ENCODE peak calls at places on chromosomes 1 and 21, in ten cellular contexts. B is T-helper 9 cell; H is stimulated activated CD8-positive, alpha-beta memory T cell treated with anti-CD3 and anti-CD28 coated beads, Interleukin-4, amount 100 ng/mL, for 4 hours; K is fibroblast of villous mesenchyme; Y is germinal center; D is lung microvascular endothelial cell; G is AG04449; E is GM12865; M is neural crest cell; C is HTR-8/SVneo. A is an unnamed sample.

GRCh38 chr1:231065510-231066241 is 25.6 kb upstream of the FAM89A start:
- DNase-seq in G (no peak), C (no peak), K (peak; percentile 87), B (no peak), D (no peak), Y (no peak), H (no peak), M (no peak), E (no peak), A (no peak)

GRCh38 chr1:26145041-26145959 is 13.6 kb upstream of the FAM110D start:
- DNase-seq in K (peak; percentile 87), H (peak; percentile 42), C (peak; percentile 71), G (no peak), M (peak; percentile 79), E (peak; percentile 83), Y (peak; percentile 63), D (peak; percentile 88), B (peak; percentile 71), A (peak; percentile 72)

GRCh38 chr1:234862944-234863515 is 253.1 kb upstream of the IRF2BP2 start:
- DNase-seq in G (no peak), C (no peak), M (no peak), B (no peak), D (peak; percentile 95), E (no peak), H (no peak), K (peak; percentile 83), Y (no peak), A (no peak)

GRCh38 chr1:210587547-210587946 is 258.8 kb downstream of the HHAT start:
- DNase-seq in B (no peak), C (no peak), H (no peak), G (no peak), E (no peak), K (peak; percentile 45), D (no peak), M (no peak), Y (no peak), A (no peak)

GRCh38 chr21:29523646-29524045 is 224.9 kb downstream of the BACH1 start:
- DNase-seq in C (no peak), K (no peak), G (peak; percentile 28), H (no peak), Y (no peak), M (no peak), E (no peak), D (no peak), B (no peak), A (no peak)

GRCh38 chr1:22030057-22030456 is 22.5 kb upstream of the CDC42 start:
- DNase-seq in H (no peak), M (no peak), D (no peak), C (no peak), K (no peak), Y (no peak), B (no peak), E (no peak), G (no peak), A (no peak)

GRCh38 chr1:225467193-225468020 is 39.6 kb upstream of the LBR start:
- DNase-seq in C (no peak), K (peak; percentile 48), Y (peak; percentile 79), D (peak; percentile 77), M (no peak), B (peak; percentile 67), H (peak; percentile 56), E (peak; percentile 94), G (no peak), A (peak; percentile 70)

GRCh38 chr1:226706664-226707063 is 32.4 kb downstream of the ITPKB start:
- DNase-seq in K (no peak), M (no peak), B (no peak), C (no peak), H (no peak), D (no peak), G (no peak), E (no peak), Y (no peak), A (no peak)

GRCh38 chr21:32167513-32167912 is 111.3 kb downstream of the MIS18A start:
- DNase-seq in E (no peak), B (no peak), K (no peak), M (no peak), C (no peak), Y (no peak), G (no peak), H (no peak), D (no peak), A (no peak)

GRCh38 chr1:234756066-234756783 is 146.2 kb upstream of the IRF2BP2 start:
- DNase-seq in G (no peak), H (no peak), Y (no peak), D (no peak), E (no peak), M (no peak), K (peak; percentile 42), C (no peak), B (no peak), A (no peak)

GRCh38 chr1:94924967-94925366 is 1.9 kb downstream of the CNN3 start:
- DNase-seq in M (no peak), C (no peak), E (no peak), K (peak; percentile 31), B (no peak), G (no peak), H (no peak), Y (no peak), D (peak; percentile 34), A (no peak)

GRCh38 chr1:154190550-154190949 is 1.4 kb downstream of the TPM3 start:
- DNase-seq in Y (no peak), B (no peak), D (peak; percentile 77), C (peak; percentile 42), M (no peak), E (no peak), G (no peak), K (peak; percentile 49), H (no peak), A (no peak)

GRCh38 chr21:36254106-36254941 is 65.7 kb upstream of the MORC3 start:
- DNase-seq in C (no peak), G (no peak), M (no peak), H (no peak), Y (peak; percentile 25), E (peak; percentile 28), K (no peak), B (no peak), D (no peak), A (no peak)

GRCh38 chr1:108889706-108890105 is 12.9 kb downstream of the GPSM2 start:
- DNase-seq in D (peak; percentile 55), Y (no peak), G (no peak), H (no peak), K (no peak), B (no peak), E (no peak), C (no peak), M (no peak), A (no peak)

GRCh38 chr1:160724445-160725242 is 13.0 kb upstream of the CD48 start:
- DNase-seq in G (no peak), C (no peak), D (no peak), M (no peak), K (no peak), Y (no peak), B (no peak), H (no peak), E (peak; percentile 55), A (no peak)